ENCODE peak calls at places on chromosomes 3 and 15, in five cellular contexts. L is HEK293T, M is Calu3, F is GM10248, D is neuronal stem cell. T is an unnamed sample.

GRCh38 chr3:141840737-141841544 is 35.5 kb upstream of the ATP1B3 start:
- DNase-seq in L (no peak), M (no peak), F (no peak), D (no peak), T (no peak)

GRCh38 chr15:57060799-57061198 is 142.4 kb downstream of the TCF12 start:
- DNase-seq in L (no peak), M (peak; percentile 33), F (no peak), D (no peak), T (no peak)

GRCh38 chr3:184250167-184250828 is 826 bp downstream of the EEF1AKMT4 start:
- DNase-seq in L (peak; percentile 70), M (peak; percentile 98), F (peak; percentile 91), D (peak; percentile 90), T (peak; percentile 84)

GRCh38 chr3:134483195-134483890 is 2.4 kb downstream of the ANAPC13 start:
- DNase-seq in L (no peak), M (no peak), F (no peak), D (no peak), T (no peak)

GRCh38 chr15:66184936-66185790 is 68.4 kb downstream of the MEGF11 start:
- DNase-seq in L (no peak), M (no peak), F (no peak), D (no peak), T (no peak)

GRCh38 chr3:29099775-29100174 is 181.1 kb upstream of the RBMS3 start:
- DNase-seq in L (no peak), M (no peak), F (no peak), D (no peak), T (no peak)

GRCh38 chr15:70279096-70279495 is 181.4 kb upstream of the TLE3 start:
- DNase-seq in L (no peak), M (no peak), F (no peak), D (no peak), T (no peak)

GRCh38 chr15:60844431-60845174 is 365.7 kb upstream of the ICE2 start:
- DNase-seq in L (no peak), M (no peak), F (no peak), D (no peak), T (no peak)

GRCh38 chr15:60021589-60022378 is 17.7 kb downstream of the FOXB1 start:
- DNase-seq in L (no peak), M (peak; percentile 56), F (no peak), D (no peak), T (no peak)

GRCh38 chr3:100710355-100711198 is 1.3 kb downstream of the TFG start:
- DNase-seq in L (peak; percentile 61), M (peak; percentile 62), F (peak; percentile 64), D (peak; percentile 9), T (no peak)

GRCh38 chr15:74955796-74956647 is 550 bp downstream of the RPP25 start:
- DNase-seq in L (peak; percentile 42), M (peak; percentile 83), F (peak; percentile 73), D (peak; percentile 65), T (no peak)

GRCh38 chr15:100002091-100002620 is 268.9 kb upstream of the LYSMD4 start:
- DNase-seq in L (no peak), M (no peak), F (no peak), D (no peak), T (no peak)

GRCh38 chr3:123757281-123757940 is 126.7 kb downstream of the MYLK start:
- DNase-seq in L (no peak), M (peak; percentile 60), F (no peak), D (no peak), T (no peak)

GRCh38 chr3:34419801-34420200 is 621.4 kb downstream of the PDCD6IP start:
- DNase-seq in L (no peak), M (no peak), F (no peak), D (peak; percentile 41), T (no peak)

GRCh38 chr15:67820992-67821783 is 4.1 kb upstream of the SKOR1 start:
- DNase-seq in L (no peak), M (no peak), F (peak; percentile 73), D (no peak), T (no peak)

GRCh38 chr3:170839518-170840100 is 30.4 kb downstream of the RPL22L1 start:
- DNase-seq in L (no peak), M (no peak), F (no peak), D (no peak), T (no peak)

GRCh38 chr3:4358273-4358672 is 55.1 kb downstream of the SETMAR start:
- DNase-seq in L (no peak), M (no peak), F (no peak), D (no peak), T (no peak)

GRCh38 chr3:10055097-10055496 is 28.9 kb downstream of the FANCD2 start:
- DNase-seq in L (no peak), M (no peak), F (no peak), D (no peak), T (no peak)

GRCh38 chr3:18062289-18063025 is 320.0 kb upstream of the TBC1D5 start:
- DNase-seq in L (no peak), M (no peak), F (no peak), D (no peak), T (no peak)

GRCh38 chr3:105223815-105224214 is 142.9 kb upstream of the ALCAM start:
- DNase-seq in L (no peak), M (no peak), F (no peak), D (no peak), T (no peak)

GRCh38 chr3:133494469-133494868 is 79.0 kb upstream of the CDV3 start:
- DNase-seq in L (peak; percentile 60), M (peak; percentile 68), F (no peak), D (no peak), T (no peak)

GRCh38 chr15:90325677-90326200 is 26.3 kb upstream of the ZNF774 start:
- DNase-seq in L (no peak), M (no peak), F (no peak), D (no peak), T (no peak)

GRCh38 chr3:185968168-185968567 is 30.4 kb upstream of the TRA2B start:
- DNase-seq in L (no peak), M (no peak), F (no peak), D (no peak), T (no peak)

GRCh38 chr3:188468672-188469071 is 314.7 kb downstream of the LPP start:
- DNase-seq in L (peak; percentile 6), M (no peak), F (no peak), D (no peak), T (no peak)

GRCh38 chr3:10688548-10689172 is 127.4 kb upstream of the SLC6A11 start:
- DNase-seq in L (no peak), M (no peak), F (no peak), D (no peak), T (no peak)

GRCh38 chr3:144187531-144188230 is 216.1 kb downstream of the DIPK2A start:
- DNase-seq in L (no peak), M (no peak), F (no peak), D (no peak), T (no peak)

GRCh38 chr15:45572627-45573026 is 14.6 kb upstream of the BLOC1S6 start:
- DNase-seq in L (no peak), M (no peak), F (no peak), D (no peak), T (no peak)

GRCh38 chr15:78049691-78050440 is 27.6 kb downstream of the TBC1D2B start:
- DNase-seq in L (no peak), M (no peak), F (peak; percentile 71), D (no peak), T (no peak)

GRCh38 chr3:36867810-36868209 is 77.0 kb downstream of the TRANK1 start:
- DNase-seq in L (no peak), M (no peak), F (no peak), D (no peak), T (no peak)

GRCh38 chr3:42117175-42118008 is 26.2 kb downstream of the TRAK1 start:
- DNase-seq in L (peak; percentile 39), M (peak; percentile 71), F (no peak), D (no peak), T (no peak)

GRCh38 chr3:70608434-70608833 is 296.0 kb upstream of the MDFIC2 start:
- DNase-seq in L (no peak), M (peak; percentile 10), F (no peak), D (no peak), T (no peak)

GRCh38 chr3:32414527-32415202 is 23.0 kb downstream of the CMTM7 start:
- DNase-seq in L (no peak), M (no peak), F (no peak), D (no peak), T (no peak)

GRCh38 chr3:197482001-197482400 is 73.8 kb downstream of the BDH1 start:
- DNase-seq in L (no peak), M (no peak), F (no peak), D (no peak), T (no peak)

GRCh38 chr3:141063831-141064230 is 12.7 kb downstream of the SPSB4 start:
- DNase-seq in L (no peak), M (no peak), F (no peak), D (no peak), T (no peak)

GRCh38 chr3:177141899-177142651 is 55.2 kb downstream of the TBL1XR1 start:
- DNase-seq in L (no peak), M (no peak), F (no peak), D (no peak), T (no peak)

GRCh38 chr15:70856884-70857546 is 3.1 kb upstream of the LARP6 start:
- DNase-seq in L (no peak), M (peak; percentile 41), F (no peak), D (no peak), T (no peak)

GRCh38 chr15:98560338-98560737 is 88.0 kb upstream of the IGF1R start:
- DNase-seq in L (no peak), M (no peak), F (no peak), D (no peak), T (no peak)

GRCh38 chr3:45219694-45220093 is 6.4 kb downstream of the TMEM158 start:
- DNase-seq in L (no peak), M (no peak), F (no peak), D (no peak), T (no peak)

GRCh38 chr3:70554170-70554569 is 241.7 kb upstream of the MDFIC2 start:
- DNase-seq in L (no peak), M (no peak), F (no peak), D (no peak), T (no peak)

GRCh38 chr3:168088106-168088722 is 7.5 kb downstream of the GOLIM4 start:
- DNase-seq in L (peak; percentile 25), M (peak; percentile 41), F (peak; percentile 16), D (no peak), T (no peak)

T was measured in iPS DF 19.7.